ENCODE peak calls at places on chromosomes 1 and 21, in five cellular contexts. One of them, this sample, is unnamed.

GRCh38 chr1:14516974-14517812 is 81.3 kb upstream of the KAZN start:
- DNase-seq in HEK293T: no peak
- DNase-seq in T1000: peak
- DNase-seq in stomach: no peak
- DNase-seq in Right ventricle myocardium superior: no peak
- DNase-seq in this sample: no peak

GRCh38 chr1:198935371-198935921 is 296.6 kb downstream of the PTPRC start:
- DNase-seq in HEK293T: peak
- DNase-seq in T1000: no peak
- DNase-seq in Right ventricle myocardium superior: peak
- DNase-seq in stomach: peak
- DNase-seq in this sample: peak

GRCh38 chr1:55064071-55064581 is 24.8 kb downstream of the PCSK9 start:
- DNase-seq in HEK293T: no peak
- DNase-seq in stomach: no peak
- DNase-seq in T1000: peak
- DNase-seq in Right ventricle myocardium superior: no peak
- DNase-seq in this sample: peak

GRCh38 chr1:99527078-99527477 is 118.8 kb upstream of the PALMD start:
- DNase-seq in T1000: no peak
- DNase-seq in Right ventricle myocardium superior: no peak
- DNase-seq in stomach: no peak
- DNase-seq in HEK293T: peak
- DNase-seq in this sample: peak

GRCh38 chr1:212119863-212120262 is 84.3 kb downstream of the DTL start:
- DNase-seq in stomach: no peak
- DNase-seq in HEK293T: no peak
- DNase-seq in Right ventricle myocardium superior: no peak
- DNase-seq in T1000: no peak
- DNase-seq in this sample: no peak

GRCh38 chr1:4336507-4336906 is 317.9 kb upstream of the AJAP1 start:
- DNase-seq in Right ventricle myocardium superior: no peak
- DNase-seq in HEK293T: no peak
- DNase-seq in stomach: no peak
- DNase-seq in T1000: no peak
- DNase-seq in this sample: no peak

GRCh38 chr1:41466146-41466545 is 18.3 kb downstream of the EDN2 start:
- DNase-seq in stomach: peak
- DNase-seq in T1000: no peak
- DNase-seq in Right ventricle myocardium superior: no peak
- DNase-seq in HEK293T: no peak
- DNase-seq in this sample: no peak

GRCh38 chr1:191174298-191174697 is 696.6 kb upstream of the BRINP3 start:
- DNase-seq in Right ventricle myocardium superior: no peak
- DNase-seq in T1000: no peak
- DNase-seq in HEK293T: no peak
- DNase-seq in stomach: no peak
- DNase-seq in this sample: no peak

GRCh38 chr1:1072849-1073742 is 1.0 kb downstream of the RNF223 start:
- DNase-seq in stomach: no peak
- DNase-seq in HEK293T: no peak
- DNase-seq in T1000: no peak
- DNase-seq in Right ventricle myocardium superior: no peak
- DNase-seq in this sample: no peak

GRCh38 chr21:46268371-46268770 is 17.0 kb downstream of the MCM3AP start:
- DNase-seq in stomach: no peak
- DNase-seq in Right ventricle myocardium superior: no peak
- DNase-seq in HEK293T: no peak
- DNase-seq in T1000: no peak
- DNase-seq in this sample: no peak

GRCh38 chr21:16073571-16073970 is 343.8 kb downstream of the USP25 start:
- DNase-seq in Right ventricle myocardium superior: no peak
- DNase-seq in stomach: no peak
- DNase-seq in T1000: no peak
- DNase-seq in HEK293T: no peak
- DNase-seq in this sample: no peak

GRCh38 chr1:150875197-150876110 is 945 bp downstream of the ARNT start:
- DNase-seq in Right ventricle myocardium superior: no peak
- DNase-seq in HEK293T: peak
- DNase-seq in T1000: no peak
- DNase-seq in stomach: no peak
- DNase-seq in this sample: peak

GRCh38 chr1:97252076-97252475 is 530.5 kb downstream of the PTBP2 start:
- DNase-seq in T1000: no peak
- DNase-seq in stomach: no peak
- DNase-seq in HEK293T: no peak
- DNase-seq in Right ventricle myocardium superior: no peak
- DNase-seq in this sample: no peak

GRCh38 chr1:150281221-150281757 is 1.1 kb upstream of the CIART start:
- DNase-seq in HEK293T: peak
- DNase-seq in stomach: peak
- DNase-seq in T1000: peak
- DNase-seq in Right ventricle myocardium superior: peak
- DNase-seq in this sample: peak

GRCh38 chr1:64569376-64569775 is 99.4 kb downstream of the CACHD1 start:
- DNase-seq in Right ventricle myocardium superior: no peak
- DNase-seq in stomach: no peak
- DNase-seq in T1000: no peak
- DNase-seq in HEK293T: no peak
- DNase-seq in this sample: no peak

GRCh38 chr1:4611708-4612349 is 42.6 kb upstream of the AJAP1 start:
- DNase-seq in stomach: no peak
- DNase-seq in HEK293T: no peak
- DNase-seq in Right ventricle myocardium superior: no peak
- DNase-seq in T1000: no peak
- DNase-seq in this sample: no peak

GRCh38 chr21:28908351-28908750 is 84.3 kb downstream of the LTN1 start:
- DNase-seq in HEK293T: no peak
- DNase-seq in T1000: no peak
- DNase-seq in Right ventricle myocardium superior: no peak
- DNase-seq in stomach: no peak
- DNase-seq in this sample: no peak

GRCh38 chr1:43634729-43635128 is 15.2 kb upstream of the KDM4A start:
- DNase-seq in HEK293T: no peak
- DNase-seq in stomach: no peak
- DNase-seq in Right ventricle myocardium superior: no peak
- DNase-seq in T1000: no peak
- DNase-seq in this sample: no peak

GRCh38 chr1:84598846-84599741 is 24.9 kb upstream of the CTBS start:
- DNase-seq in Right ventricle myocardium superior: no peak
- DNase-seq in T1000: peak
- DNase-seq in HEK293T: no peak
- DNase-seq in stomach: no peak
- DNase-seq in this sample: no peak

GRCh38 chr1:1342061-1342562 is 7.1 kb downstream of the DVL1 start:
- DNase-seq in Right ventricle myocardium superior: no peak
- DNase-seq in stomach: no peak
- DNase-seq in T1000: no peak
- DNase-seq in HEK293T: no peak
- DNase-seq in this sample: no peak

GRCh38 chr21:34869541-34869940 is 179.6 kb downstream of the RUNX1 start:
- DNase-seq in HEK293T: no peak
- DNase-seq in T1000: no peak
- DNase-seq in stomach: no peak
- DNase-seq in Right ventricle myocardium superior: no peak
- DNase-seq in this sample: no peak

GRCh38 chr1:46183119-46183842 is 7.0 kb upstream of the P3R3URF start:
- DNase-seq in stomach: peak
- DNase-seq in Right ventricle myocardium superior: peak
- DNase-seq in HEK293T: no peak
- DNase-seq in T1000: peak
- DNase-seq in this sample: no peak

GRCh38 chr1:15758953-15759661 is 512 bp downstream of the FBLIM1 start:
- DNase-seq in stomach: no peak
- DNase-seq in T1000: no peak
- DNase-seq in Right ventricle myocardium superior: no peak
- DNase-seq in HEK293T: peak
- DNase-seq in this sample: peak

GRCh38 chr1:244104309-244105060 is 53.4 kb downstream of the ZBTB18 start:
- DNase-seq in Right ventricle myocardium superior: no peak
- DNase-seq in T1000: peak
- DNase-seq in stomach: no peak
- DNase-seq in HEK293T: no peak
- DNase-seq in this sample: no peak

GRCh38 chr1:209207701-209208286 is 375.7 kb upstream of the CAMK1G start:
- DNase-seq in T1000: peak
- DNase-seq in stomach: peak
- DNase-seq in HEK293T: peak
- DNase-seq in Right ventricle myocardium superior: peak
- DNase-seq in this sample: peak

GRCh38 chr1:43492816-43493215 is 37.9 kb upstream of the PTPRF start:
- DNase-seq in HEK293T: no peak
- DNase-seq in T1000: no peak
- DNase-seq in Right ventricle myocardium superior: no peak
- DNase-seq in stomach: no peak
- DNase-seq in this sample: no peak

GRCh38 chr1:199073166-199073565 is 434.3 kb downstream of the PTPRC start:
- DNase-seq in Right ventricle myocardium superior: no peak
- DNase-seq in stomach: no peak
- DNase-seq in T1000: no peak
- DNase-seq in HEK293T: peak
- DNase-seq in this sample: no peak

GRCh38 chr1:11384170-11384554 is 94.8 kb upstream of the DISP3 start:
- DNase-seq in Right ventricle myocardium superior: no peak
- DNase-seq in HEK293T: no peak
- DNase-seq in T1000: no peak
- DNase-seq in stomach: no peak
- DNase-seq in this sample: no peak

GRCh38 chr1:229535226-229535625 is 23.3 kb downstream of the ABCB10 start:
- DNase-seq in stomach: no peak
- DNase-seq in Right ventricle myocardium superior: no peak
- DNase-seq in T1000: no peak
- DNase-seq in HEK293T: no peak
- DNase-seq in this sample: no peak

GRCh38 chr1:34131396-34132160 is 33.5 kb downstream of the CSMD2 start:
- DNase-seq in HEK293T: no peak
- DNase-seq in stomach: no peak
- DNase-seq in Right ventricle myocardium superior: no peak
- DNase-seq in T1000: peak
- DNase-seq in this sample: no peak

GRCh38 chr1:216686860-216687545 is 36.2 kb downstream of the ESRRG start:
- DNase-seq in stomach: no peak
- DNase-seq in HEK293T: peak
- DNase-seq in T1000: no peak
- DNase-seq in Right ventricle myocardium superior: no peak
- DNase-seq in this sample: no peak

GRCh38 chr1:192726820-192727504 is 81.9 kb upstream of the RGS2 start:
- DNase-seq in Right ventricle myocardium superior: no peak
- DNase-seq in stomach: no peak
- DNase-seq in HEK293T: no peak
- DNase-seq in T1000: no peak
- DNase-seq in this sample: no peak

GRCh38 chr1:200967693-200968468 is 55.6 kb downstream of the KIF21B start:
- DNase-seq in stomach: no peak
- DNase-seq in Right ventricle myocardium superior: no peak
- DNase-seq in T1000: no peak
- DNase-seq in HEK293T: no peak
- DNase-seq in this sample: no peak

GRCh38 chr1:236868625-236869467 is 73.8 kb downstream of the MTR start:
- DNase-seq in T1000: no peak
- DNase-seq in Right ventricle myocardium superior: no peak
- DNase-seq in stomach: peak
- DNase-seq in HEK293T: peak
- DNase-seq in this sample: peak

GRCh38 chr1:227197064-227197463 is 121.2 kb downstream of the CDC42BPA start:
- DNase-seq in Right ventricle myocardium superior: no peak
- DNase-seq in HEK293T: no peak
- DNase-seq in stomach: no peak
- DNase-seq in T1000: no peak
- DNase-seq in this sample: no peak

GRCh38 chr1:25531082-25531461 is 12.3 kb upstream of the LDLRAP1 start:
- DNase-seq in T1000: no peak
- DNase-seq in stomach: peak
- DNase-seq in HEK293T: no peak
- DNase-seq in Right ventricle myocardium superior: no peak
- DNase-seq in this sample: no peak

GRCh38 chr1:18261891-18262290 is 154.3 kb downstream of the IGSF21 start:
- DNase-seq in Right ventricle myocardium superior: no peak
- DNase-seq in stomach: no peak
- DNase-seq in T1000: no peak
- DNase-seq in HEK293T: no peak
- DNase-seq in this sample: no peak

GRCh38 chr1:61287734-61288133 is 205.4 kb downstream of the NFIA start:
- DNase-seq in T1000: peak
- DNase-seq in stomach: no peak
- DNase-seq in HEK293T: no peak
- DNase-seq in Right ventricle myocardium superior: no peak
- DNase-seq in this sample: no peak

GRCh38 chr1:214349781-214350180 is 68.8 kb downstream of the SMYD2 start:
- DNase-seq in T1000: no peak
- DNase-seq in HEK293T: no peak
- DNase-seq in stomach: no peak
- DNase-seq in Right ventricle myocardium superior: no peak
- DNase-seq in this sample: no peak